ENCODE peak calls at places on chromosomes 1 and 21, in ten cellular contexts. K is endothelial cell of umbilical vein, J is GM12891, Q is Panc1, R is HL-60, A is breast epithelium, U is GM12892, Y is transverse colon, I is GM23338, S is suprapubic skin. E is an unnamed sample.

GRCh38 chr21:34126269-34126668 is 52.9 kb downstream of the MRPS6 start:
- DNase-seq in S (no peak), A (no peak), I (peak), K (no peak), Y (no peak), Q (no peak), R (no peak), U (no peak), J (no peak), E (no peak)

GRCh38 chr1:226100436-226101347 is 38.2 kb downstream of the H3-3A start:
- DNase-seq in Q (no peak), R (no peak), S (no peak), A (no peak), Y (peak), J (peak), I (peak), K (peak), U (peak), E (no peak)

GRCh38 chr1:27726173-27726793 is 522 bp downstream of the FAM76A start:
- DNase-seq in R (peak), K (peak), S (peak), U (peak), J (peak), Q (no peak), A (peak), I (peak), Y (peak), E (no peak)

GRCh38 chr1:183544598-183545297 is 45.5 kb downstream of the NCF2 start:
- DNase-seq in I (peak), K (no peak), A (no peak), Q (no peak), R (no peak), Y (no peak), U (no peak), J (no peak), S (no peak), E (no peak)

GRCh38 chr1:230752407-230752806 is 5.2 kb downstream of the CAPN9 start:
- DNase-seq in A (peak), U (no peak), Y (peak), Q (no peak), I (peak), J (no peak), R (no peak), S (no peak), K (no peak), E (no peak)

GRCh38 chr1:223175032-223175431 is 32.0 kb upstream of the TLR5 start:
- DNase-seq in S (no peak), Y (no peak), A (no peak), R (no peak), J (no peak), Q (no peak), I (peak), U (no peak), K (no peak), E (no peak)

GRCh38 chr1:199857103-199857502 is 170.4 kb upstream of the NR5A2 start:
- DNase-seq in Q (no peak), U (no peak), A (no peak), K (no peak), R (no peak), J (no peak), I (peak), Y (no peak), S (no peak), E (no peak)

GRCh38 chr1:60596791-60597748 is 485.3 kb upstream of the NFIA start:
- DNase-seq in Y (no peak), A (no peak), K (peak), R (no peak), J (no peak), I (no peak), S (no peak), Q (no peak), U (no peak), E (no peak)

GRCh38 chr21:18722193-18722592 is 318.6 kb upstream of the TMPRSS15 start:
- DNase-seq in S (no peak), U (no peak), R (no peak), J (no peak), I (no peak), A (no peak), Q (no peak), K (no peak), Y (no peak), E (no peak)

GRCh38 chr1:177953549-177953948 is 16.3 kb downstream of the SEC16B start:
- DNase-seq in I (no peak), Q (no peak), R (no peak), S (no peak), U (no peak), Y (no peak), A (no peak), J (no peak), K (no peak), E (no peak)

GRCh38 chr1:13812456-13813397 is 112.7 kb downstream of the PRDM2 start:
- DNase-seq in I (no peak), A (no peak), Y (no peak), S (no peak), J (no peak), K (no peak), U (no peak), Q (no peak), R (no peak), E (no peak)

GRCh38 chr21:15121655-15122120 is 56.9 kb upstream of the NRIP1 start:
- DNase-seq in R (no peak), Y (no peak), U (no peak), K (peak), S (no peak), J (no peak), A (no peak), I (peak), Q (no peak), E (no peak)

GRCh38 chr1:40421348-40421693 is 29.0 kb upstream of the ZFP69B start:
- DNase-seq in I (no peak), U (no peak), A (no peak), S (no peak), Q (no peak), K (no peak), R (no peak), J (no peak), Y (no peak), E (no peak)

GRCh38 chr1:39407889-39408640 is 83.4 kb upstream of the BMP8A start:
- DNase-seq in J (no peak), A (no peak), Q (no peak), I (peak), U (no peak), Y (peak), S (no peak), R (no peak), K (no peak), E (no peak)

GRCh38 chr21:46126321-46127238 is 28.7 kb downstream of the COL6A2 start:
- DNase-seq in J (no peak), K (no peak), Y (peak), U (peak), I (no peak), R (no peak), Q (no peak), S (peak), A (no peak), E (no peak)

GRCh38 chr1:237124856-237125462 is 83.0 kb downstream of the RYR2 start:
- DNase-seq in I (peak), J (no peak), Q (no peak), U (no peak), K (no peak), S (no peak), Y (no peak), R (no peak), A (no peak), E (no peak)

GRCh38 chr1:233933339-233933738 is 28.9 kb downstream of the SLC35F3 start:
- DNase-seq in Q (no peak), S (no peak), A (no peak), I (no peak), K (no peak), J (no peak), U (no peak), Y (no peak), R (no peak), E (no peak)

GRCh38 chr1:241611063-241611462 is 29.1 kb downstream of the CHML start:
- DNase-seq in U (no peak), I (peak), A (no peak), Y (no peak), R (no peak), Q (no peak), S (no peak), J (peak), K (peak), E (peak)

GRCh38 chr1:44839561-44839960 is 3.5 kb downstream of the PTCH2 start:
- DNase-seq in A (no peak), K (no peak), I (no peak), S (no peak), J (no peak), Y (no peak), U (no peak), R (no peak), Q (no peak), E (no peak)

GRCh38 chr1:44848456-44849181 is 5.6 kb upstream of the PTCH2 start:
- DNase-seq in Y (no peak), A (peak), K (peak), R (no peak), I (no peak), S (no peak), Q (no peak), J (no peak), U (no peak), E (no peak)

GRCh38 chr1:44842415-44842762 is 664 bp downstream of the PTCH2 start:
- DNase-seq in S (no peak), A (no peak), I (no peak), U (no peak), Y (no peak), Q (no peak), J (no peak), K (no peak), R (no peak), E (no peak)

GRCh38 chr1:44847786-44848185 is 4.7 kb upstream of the PTCH2 start:
- DNase-seq in Q (no peak), J (no peak), I (no peak), Y (no peak), R (no peak), U (no peak), A (no peak), K (no peak), S (no peak), E (no peak)

GRCh38 chr1:44842763-44843655 is at the start of gene PTCH2:
- DNase-seq in A (peak), Q (no peak), S (peak), K (peak), U (peak), J (peak), I (peak), R (no peak), Y (peak), E (no peak)
- TF ChIP-seq POLR2AphosphoS5 in A (no peak), Q (no peak), S (no peak), K (peak), U (no peak), J (no peak), I (peak), R (no peak), Y (no peak), E (peak)

DNA sequence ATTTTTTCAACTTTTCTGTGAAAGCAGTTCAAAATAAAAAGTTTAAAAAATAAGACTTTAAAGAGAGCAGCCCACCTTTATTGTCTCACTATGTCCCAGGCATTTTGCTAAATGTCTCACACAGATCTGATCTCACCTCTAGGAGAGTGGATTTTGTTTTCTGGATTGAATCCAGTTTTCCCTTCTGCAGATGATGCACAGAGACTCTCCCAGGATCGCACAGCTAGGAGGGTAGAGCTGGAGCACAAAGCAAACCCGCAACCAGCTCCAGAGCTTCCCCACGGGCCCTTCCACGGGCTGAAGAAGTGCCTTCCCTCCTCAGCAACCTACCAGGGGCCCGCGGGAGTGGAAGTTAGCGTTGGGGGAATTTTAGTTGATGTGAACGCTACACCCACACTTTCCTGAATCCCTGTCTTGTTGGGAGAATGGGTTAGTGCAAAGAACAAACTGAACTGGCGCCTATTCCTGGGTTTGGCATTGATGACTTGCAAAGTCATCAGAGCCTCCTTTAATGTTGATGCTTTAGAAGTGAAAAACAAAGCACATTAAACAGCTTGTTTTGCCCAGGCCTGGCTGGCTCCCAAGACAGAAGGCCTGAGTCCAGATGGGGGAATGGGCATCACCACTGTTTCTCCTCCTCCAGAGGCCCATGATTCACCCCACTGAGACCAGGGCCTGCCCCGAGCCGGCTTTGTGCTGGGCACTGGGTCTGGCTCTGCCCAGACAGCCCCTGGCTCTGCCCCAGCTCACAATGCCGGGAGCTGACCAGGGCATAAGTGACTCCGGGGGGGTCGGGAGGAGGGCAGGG is 6.0 kb downstream of the C2CD2 start:
- DNase-seq in S (no peak), A (no peak), U (no peak), Q (no peak), R (no peak), Y (no peak), J (no peak), K (peak), I (no peak), E (no peak)
- TF ChIP-seq POLR2AphosphoS5 in S (no peak), A (no peak), U (no peak), Q (no peak), R (no peak), Y (no peak), J (no peak), K (no peak), I (no peak), E (no peak)

GRCh38 chr1:160680399-160680798 is 31.2 kb downstream of the CD48 start:
- DNase-seq in R (no peak), J (no peak), Y (no peak), Q (no peak), U (no peak), K (no peak), I (no peak), A (no peak), S (no peak), E (no peak)
- TF ChIP-seq POLR2AphosphoS5 in R (no peak), J (peak), Y (no peak), Q (no peak), U (peak), K (no peak), I (no peak), A (no peak), S (no peak), E (no peak)

GRCh38 chr1:222064388-222065201 is 322.7 kb upstream of the DUSP10 start:
- DNase-seq in R (no peak), Y (no peak), K (no peak), A (no peak), I (no peak), U (no peak), S (no peak), Q (no peak), J (no peak), E (no peak)

GRCh38 chr1:222065234-222065633 is 323.3 kb upstream of the DUSP10 start:
- DNase-seq in U (no peak), A (no peak), K (no peak), I (no peak), R (no peak), Q (no peak), S (no peak), Y (no peak), J (no peak), E (no peak)

GRCh38 chr1:222061711-222062359 is 319.9 kb upstream of the DUSP10 start:
- DNase-seq in K (no peak), A (no peak), U (no peak), Y (no peak), Q (no peak), R (no peak), J (no peak), I (no peak), S (no peak), E (no peak)

GRCh38 chr1:222060247-222060851 is 318.5 kb upstream of the DUSP10 start:
- DNase-seq in S (no peak), J (no peak), Y (no peak), A (no peak), I (no peak), Q (no peak), U (no peak), R (no peak), K (no peak), E (no peak)

DNA sequence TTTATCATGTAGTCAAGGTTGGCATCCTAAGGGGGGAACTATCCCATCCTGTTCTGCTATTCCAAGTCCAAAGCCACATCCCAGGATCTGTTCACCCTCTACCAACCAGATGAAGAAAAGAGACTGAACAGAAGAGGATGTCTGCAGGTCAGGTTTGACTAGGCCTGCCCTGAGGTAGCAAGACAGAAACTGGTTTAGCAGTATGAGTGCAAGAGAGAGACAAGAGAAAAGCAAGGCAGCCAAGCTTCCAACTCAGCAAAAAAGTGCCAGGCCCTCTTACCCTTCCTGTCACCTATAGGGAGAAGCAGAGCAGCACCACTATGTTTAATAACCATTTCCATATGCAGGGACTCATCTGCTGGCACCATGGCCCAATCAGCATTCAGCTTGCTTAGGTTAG is 320.8 kb upstream of the DUSP10 start:
- DNase-seq in J (no peak), Y (no peak), A (no peak), S (no peak), I (no peak), Q (no peak), K (no peak), R (no peak), U (no peak), E (no peak)
- TF ChIP-seq POLR2AphosphoS5 in J (no peak), Y (no peak), A (no peak), S (no peak), I (no peak), Q (no peak), K (no peak), R (no peak), U (no peak), E (no peak)

DNA sequence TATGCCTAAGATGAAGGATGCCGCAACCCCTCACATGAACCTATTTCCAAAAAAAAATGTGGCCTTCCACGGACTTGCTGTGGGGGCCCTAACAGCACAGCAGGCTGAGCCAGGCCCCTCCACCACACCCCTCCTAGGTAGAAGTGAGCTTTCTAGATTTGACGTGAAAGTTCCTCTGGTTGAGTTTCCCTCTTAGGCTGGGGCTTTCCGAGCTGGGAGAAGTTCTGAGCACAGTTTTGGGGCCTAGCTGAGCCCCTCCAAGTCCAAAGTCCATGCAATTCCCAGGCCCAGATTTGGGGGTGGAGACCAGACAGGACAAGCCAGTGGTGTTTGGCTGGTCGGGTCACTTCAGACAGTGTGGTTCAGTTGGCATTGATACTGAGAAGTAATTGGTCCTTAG is 13.8 kb upstream of the PHLDA3 start:
- DNase-seq in A (peak), K (no peak), I (no peak), J (no peak), Q (no peak), S (no peak), U (peak), R (no peak), Y (no peak), E (no peak)
- TF ChIP-seq POLR2AphosphoS5 in A (peak), K (no peak), I (no peak), J (no peak), Q (no peak), S (no peak), U (no peak), R (no peak), Y (no peak), E (no peak)

GRCh38 chr1:30739601-30740000 is 16.2 kb upstream of the MATN1 start:
- DNase-seq in A (no peak), K (no peak), S (no peak), Q (no peak), Y (no peak), I (no peak), J (no peak), U (no peak), R (no peak), E (no peak)

GRCh38 chr1:30742300-30742962 is 15.1 kb downstream of the LAPTM5 start:
- DNase-seq in J (no peak), Y (no peak), R (no peak), Q (no peak), A (no peak), S (no peak), I (no peak), K (no peak), U (no peak), E (no peak)

GRCh38 chr1:30740251-30740951 is 17.0 kb upstream of the MATN1 start:
- DNase-seq in A (no peak), R (no peak), J (no peak), Y (no peak), I (no peak), K (no peak), S (no peak), Q (no peak), U (no peak), E (no peak)

GRCh38 chr1:30742963-30743559 is 14.5 kb downstream of the LAPTM5 start:
- DNase-seq in K (no peak), A (no peak), R (no peak), Y (no peak), J (no peak), I (no peak), Q (no peak), U (no peak), S (no peak), E (no peak)

DNA sequence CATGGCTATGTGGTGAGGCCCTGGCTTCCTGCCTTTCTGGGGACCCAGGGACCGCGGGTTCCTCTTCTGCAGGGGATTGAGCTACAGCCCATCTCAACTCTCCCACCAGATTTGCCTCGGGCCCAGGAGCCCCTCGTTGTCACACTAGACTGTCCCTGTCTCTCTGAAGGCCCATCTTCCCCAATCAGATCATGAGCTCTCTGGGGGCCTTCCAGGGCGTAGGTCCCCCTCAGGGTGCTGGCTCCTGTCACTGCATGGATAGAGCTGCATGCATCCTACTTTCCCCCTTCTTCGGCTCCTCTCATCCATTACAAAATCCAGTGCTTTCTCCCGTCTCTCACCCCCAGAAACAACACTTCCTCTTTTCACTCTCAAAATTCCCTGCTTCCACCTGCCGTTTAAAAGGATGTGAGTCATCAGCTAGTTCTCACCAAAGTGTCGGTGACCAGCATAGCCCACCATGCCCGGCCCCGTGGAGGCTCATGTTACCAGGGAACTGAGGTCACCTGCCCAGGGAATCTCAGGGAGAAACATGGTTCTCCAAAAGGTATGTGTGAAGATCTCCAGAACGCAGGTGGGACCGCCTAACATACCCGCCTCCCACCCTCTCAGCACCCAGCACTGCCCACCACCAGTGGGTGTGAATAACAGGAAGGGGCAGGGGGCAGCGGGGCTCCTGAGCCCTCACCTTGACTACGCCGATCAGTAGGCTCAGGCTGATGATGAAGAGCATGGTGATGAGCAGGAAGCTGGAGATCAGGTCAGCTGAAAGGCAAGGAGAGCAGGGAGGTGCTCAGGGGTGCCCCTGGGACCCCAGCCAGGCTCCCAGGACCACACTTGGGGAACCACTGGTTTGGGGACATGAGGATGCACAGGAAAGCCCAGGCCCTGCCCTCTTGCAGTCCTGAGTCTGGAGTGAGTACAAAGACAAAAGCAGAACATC is 16.4 kb downstream of the LAPTM5 start:
- DNase-seq in S (no peak), R (no peak), Y (no peak), J (no peak), I (no peak), Q (no peak), U (no peak), A (no peak), K (peak), E (no peak)
- TF ChIP-seq POLR2AphosphoS5 in S (no peak), R (no peak), Y (no peak), J (no peak), I (no peak), Q (no peak), U (peak), A (no peak), K (no peak), E (no peak)

DNA sequence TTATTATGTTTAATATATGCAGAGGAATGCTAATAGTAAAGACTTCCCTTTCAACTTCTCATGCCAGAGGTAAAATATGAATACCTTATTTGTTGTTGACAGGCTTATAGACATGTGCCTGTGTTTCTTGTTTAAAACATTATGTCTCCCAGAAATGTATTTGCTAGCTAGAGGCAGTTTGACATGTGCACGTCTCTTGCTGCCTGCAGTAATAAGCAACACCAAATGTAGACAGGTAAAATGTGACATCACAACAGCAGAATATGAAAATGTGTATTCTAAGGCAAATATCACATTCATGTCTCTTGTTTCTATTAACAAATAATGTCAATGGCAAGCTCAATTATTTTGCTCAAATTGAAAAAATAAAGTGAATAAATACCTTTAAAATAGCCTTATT is 80.2 kb upstream of the NEGR1 start:
- DNase-seq in I (no peak), S (no peak), Y (no peak), R (no peak), Q (no peak), K (no peak), U (no peak), J (no peak), A (no peak), E (no peak)
- TF ChIP-seq POLR2AphosphoS5 in I (no peak), S (no peak), Y (no peak), R (no peak), Q (no peak), K (no peak), U (no peak), J (no peak), A (no peak), E (no peak)